ENCODE peak calls at places on chromosomes 11 and 22, in five cellular contexts. P, T, Q, S and I are unnamed samples.
A peak's percentile ranks its signal among the peaks of the same experiment; 100 is the strongest.

GRCh38 chr22:44182591-44183588 is 2.2 kb downstream of the PARVG start:
- DNase-seq in P (no peak), T (no peak), Q (peak; percentile 62), S (peak; percentile 78), I (no peak)

GRCh38 chr22:25404923-25405853 is 159.3 kb upstream of the GRK3 start:
- DNase-seq in P (peak; percentile 64), T (peak; percentile 73), Q (peak; percentile 95), S (peak; percentile 88), I (no peak)

GRCh38 chr11:1087961-1088926 is 13.6 kb downstream of the MUC2 start:
- DNase-seq in P (no peak), T (no peak), Q (peak; percentile 63), S (peak; percentile 60), I (peak; percentile 35)

GRCh38 chr22:49753961-49754673 is 73.6 kb downstream of the BRD1 start:
- DNase-seq in P (no peak), T (no peak), Q (peak; percentile 77), S (peak; percentile 53), I (no peak)

GRCh38 chr11:130144721-130145327 is 14.8 kb upstream of the ST14 start:
- DNase-seq in P (no peak), T (no peak), Q (no peak), S (no peak), I (no peak)

GRCh38 chr11:133636686-133637085 is 104.4 kb upstream of the OPCML start:
- DNase-seq in P (no peak), T (no peak), Q (no peak), S (no peak), I (no peak)

GRCh38 chr11:44708063-44708462 is 18.7 kb upstream of the TSPAN18 start:
- DNase-seq in P (no peak), T (no peak), Q (no peak), S (no peak), I (no peak)

GRCh38 chr11:94746721-94747120 is 21.4 kb upstream of the AMOTL1 start:
- DNase-seq in P (no peak), T (no peak), Q (no peak), S (no peak), I (no peak)

DNA sequence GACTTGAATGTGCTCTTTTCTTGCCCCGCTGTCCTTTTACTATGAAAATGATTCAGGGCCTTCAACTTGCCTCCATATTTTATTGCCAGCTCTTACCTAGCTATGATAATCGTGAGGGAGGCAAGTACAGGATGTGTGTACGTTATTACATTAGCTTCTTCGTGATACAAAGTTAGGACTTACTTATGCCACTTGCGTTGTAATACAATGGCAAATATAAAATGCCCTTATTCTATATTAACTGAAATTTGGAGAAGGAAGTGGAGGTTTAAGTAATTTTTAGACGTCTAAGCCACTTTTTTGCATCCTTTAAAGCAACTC is 10.8 kb upstream of the CCT8L2 start:
- DNase-seq in P (no peak), T (no peak), Q (no peak), S (no peak), I (no peak)
- H3K4me3 ChIP-seq in P (no peak overlapping the region), T (peak overlapping the region; percentile 81), Q (peak overlapping the region; percentile 8), S (no peak overlapping the region), I (peak overlapping the region; percentile 52)

DNA sequence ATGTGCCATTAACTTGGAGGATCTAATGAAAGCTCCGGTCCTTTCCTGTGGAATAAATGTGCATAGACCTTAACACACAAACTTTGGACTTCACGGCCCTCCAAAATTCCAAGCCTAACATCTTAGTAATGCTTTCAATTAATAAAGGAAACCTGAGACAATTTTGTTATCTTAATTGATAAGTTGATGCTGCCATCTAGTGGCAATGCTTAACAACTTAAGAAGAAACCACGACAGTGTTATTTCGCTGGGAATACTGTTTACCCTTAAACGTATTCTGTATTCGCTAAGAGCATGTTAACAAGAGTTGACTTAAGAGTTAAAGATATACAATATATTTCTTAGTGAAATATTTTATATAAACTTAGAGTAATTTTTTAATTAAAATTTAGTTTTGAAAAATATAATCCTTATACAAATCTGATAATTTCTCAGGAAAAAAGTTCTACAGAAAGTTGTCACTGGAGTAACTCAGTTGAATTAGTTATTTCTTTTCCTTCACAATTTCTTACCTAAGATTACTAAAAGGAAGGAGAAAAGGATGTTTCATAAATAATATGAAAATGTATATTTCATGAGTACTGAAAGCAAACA is 35.0 kb upstream of the OR9G4 start:
- DNase-seq in P (no peak), T (no peak), Q (no peak), S (no peak), I (no peak)
- H3K4me1 ChIP-seq in P (no peaks in the 10 kb centered on the region), T (no peaks in the 10 kb centered on the region), Q (no peaks in the 10 kb centered on the region), S (no peaks in the 10 kb centered on the region), I (no peaks in the 10 kb centered on the region)

GRCh38 chr11:59562292-59562691 is 51.0 kb downstream of the OR4D9 start:
- DNase-seq in P (no peak), T (no peak), Q (no peak), S (no peak), I (no peak)

GRCh38 chr11:59559886-59560285 is 48.5 kb downstream of the OR4D9 start:
- DNase-seq in P (no peak), T (no peak), Q (no peak), S (no peak), I (no peak)

GRCh38 chr11:59560702-59561469 is 49.5 kb downstream of the OR4D9 start:
- DNase-seq in P (peak; percentile 91), T (peak; percentile 82), Q (peak; percentile 93), S (peak; percentile 95), I (peak; percentile 90)

GRCh38 chr11:59557940-59558643 is 46.8 kb downstream of the OR4D9 start:
- DNase-seq in P (no peak), T (no peak), Q (no peak), S (no peak), I (no peak)

GRCh38 chr11:59560290-59560701 is 49.0 kb downstream of the OR4D9 start:
- DNase-seq in P (peak; percentile 63), T (peak; percentile 62), Q (no peak), S (peak; percentile 80), I (no peak)
- TF ChIP-seq POLR2A in P (no peak), T (no peak), Q (no peak), S (no peak), I (no peak)

GRCh38 chr11:12177739-12178338 is 67.4 kb downstream of the MICAL2 start:
- DNase-seq in P (no peak), T (no peak), Q (no peak), S (no peak), I (no peak)

GRCh38 chr11:12175694-12176241 is 65.4 kb downstream of the MICAL2 start:
- DNase-seq in P (no peak), T (no peak), Q (no peak), S (no peak), I (no peak)

GRCh38 chr11:12179521-12179920 is 69.1 kb downstream of the MICAL2 start:
- DNase-seq in P (no peak), T (no peak), Q (no peak), S (no peak), I (no peak)

GRCh38 chr11:12180257-12181205 is 70.1 kb downstream of the MICAL2 start:
- DNase-seq in P (no peak), T (no peak), Q (no peak), S (no peak), I (no peak)

GRCh38 chr11:12179019-12179418 is 68.6 kb downstream of the MICAL2 start:
- DNase-seq in P (no peak), T (peak; percentile 63), Q (no peak), S (no peak), I (no peak)
- H3K4me3 ChIP-seq in P (no peak overlapping the region), T (no peak overlapping the region), Q (no peak overlapping the region), S (no peak overlapping the region), I (no peak overlapping the region)

GRCh38 chr11:2395211-2395730 is 5.3 kb upstream of the TSSC4 start:
- DNase-seq in P (no peak), T (no peak), Q (peak; percentile 83), S (no peak), I (no peak)

GRCh38 chr11:2396471-2396870 is 4.1 kb upstream of the TSSC4 start:
- DNase-seq in P (no peak), T (no peak), Q (peak; percentile 80), S (no peak), I (no peak)

GRCh38 chr11:2395856-2396255 is 4.7 kb upstream of the TSSC4 start:
- DNase-seq in P (no peak), T (no peak), Q (peak; percentile 83), S (no peak), I (no peak)

GRCh38 chr11:2398664-2399355 is 1.7 kb upstream of the TSSC4 start:
- DNase-seq in P (no peak), T (no peak), Q (no peak), S (no peak), I (no peak)

DNA sequence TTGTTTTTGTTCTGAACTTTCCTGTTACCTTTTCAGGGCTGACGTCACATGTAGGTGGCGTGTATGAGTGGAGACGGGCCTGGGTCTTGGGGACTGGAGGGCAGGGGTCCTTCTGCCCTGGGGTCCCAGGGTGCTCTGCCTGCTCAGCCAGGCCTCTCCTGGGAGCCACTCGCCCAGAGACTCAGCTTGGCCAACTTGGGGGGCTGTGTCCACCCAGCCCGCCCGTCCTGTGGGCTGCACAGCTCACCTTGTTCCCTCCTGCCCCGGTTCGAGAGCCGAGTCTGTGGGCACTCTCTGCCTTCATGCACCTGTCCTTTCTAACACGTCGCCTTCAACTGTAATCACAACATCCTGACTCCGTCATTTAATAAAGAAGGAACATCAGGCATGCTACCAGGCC is 3.5 kb upstream of the TSSC4 start:
- DNase-seq in P (no peak), T (no peak), Q (peak; percentile 58), S (no peak), I (no peak)
- H3K4me1 ChIP-seq in P (peaks cover 28% of the 10 kb centered on the region), T (peaks cover 9% of the 10 kb centered on the region), Q (peaks cover 22% of the 10 kb centered on the region), S (no peaks in the 10 kb centered on the region), I (peaks cover 42% of the 10 kb centered on the region)

DNA sequence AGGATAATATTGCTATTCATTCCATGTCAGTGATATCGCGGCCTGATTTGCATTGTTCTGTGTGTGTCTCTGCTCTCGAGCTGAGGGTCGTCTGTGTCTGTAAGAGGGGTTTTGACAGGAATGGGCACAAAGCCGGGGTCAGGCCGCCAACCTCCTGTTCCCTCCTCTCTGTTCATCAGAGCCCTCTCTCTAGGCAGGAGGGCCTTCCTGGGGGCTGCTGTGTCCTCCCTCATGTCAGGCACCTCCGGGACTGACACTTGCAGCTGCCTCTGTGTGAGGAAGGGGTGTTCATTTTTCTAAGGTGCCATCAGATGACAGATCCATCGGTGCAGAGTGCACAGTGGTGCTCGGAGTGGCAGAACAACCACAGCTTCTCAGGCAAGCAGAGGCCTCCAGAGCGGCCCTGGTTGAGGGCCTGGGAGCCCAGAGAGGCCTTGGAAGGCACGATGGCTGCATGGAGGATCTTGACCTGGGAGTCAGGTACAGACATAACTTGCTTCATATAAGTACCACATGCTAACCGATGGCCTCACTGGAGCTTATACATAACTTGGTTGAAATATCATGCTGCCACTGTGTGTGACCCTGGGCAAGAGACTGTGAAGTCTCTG is 265.4 kb upstream of the B3GAT1 start:
- DNase-seq in P (no peak), T (no peak), Q (no peak), S (peak; percentile 46), I (no peak)
- TF ChIP-seq POLR2A in P (no peak), T (no peak), Q (no peak), S (no peak), I (no peak)

DNA sequence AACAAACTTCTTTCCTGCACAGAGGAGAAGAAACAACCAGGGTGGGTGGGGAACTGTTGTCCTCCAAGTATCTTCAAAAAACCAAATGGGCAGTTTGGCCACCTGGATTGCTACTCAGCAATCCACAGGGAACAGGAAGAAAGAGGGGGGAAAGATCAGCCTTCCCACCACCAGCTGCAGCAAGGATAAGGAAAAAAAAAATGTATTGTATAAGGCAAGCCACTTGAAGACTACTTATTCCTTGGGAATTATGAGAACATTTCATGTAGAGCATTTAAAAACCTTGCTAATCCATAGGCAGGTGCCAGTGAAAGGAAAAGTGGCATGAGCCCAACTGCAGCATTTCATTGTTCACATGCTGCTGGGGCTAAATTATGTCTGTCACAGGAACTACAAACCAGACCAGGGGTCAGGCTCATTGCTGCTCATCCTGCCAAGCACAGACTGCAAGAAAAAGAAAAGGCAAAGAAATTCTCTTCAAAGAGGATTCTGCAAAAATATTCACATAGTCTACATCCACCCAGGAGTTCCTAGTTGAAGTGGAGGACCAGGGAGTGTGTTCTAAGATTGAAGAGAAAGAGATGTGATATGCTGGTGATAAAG is 2.2 kb downstream of the RAB30 start:
- DNase-seq in P (no peak), T (no peak), Q (no peak), S (no peak), I (no peak)
- H3K4me3 ChIP-seq in P (peak overlapping the region; percentile 78), T (peak overlapping the region; percentile 85), Q (peak overlapping the region; percentile 69), S (no peak overlapping the region), I (peak overlapping the region; percentile 81)